ENCODE peak calls at places on chromosomes 5 and 9, in ten cellular contexts. C is NCI-H460; S is cardiac muscle cell; B is caudate nucleus; Z is heart right ventricle; Y is stomach; U is stimulated activated CD4-positive, alpha-beta T cell treated with anti-CD3 and anti-CD28 coated beads, TNF-alpha, amount 100 ng/mL, for 24 hours; K is astrocyte of the spinal cord; N is NAMALWA; X is H4. R is an unnamed sample.

GRCh38 chr5:17217421-17218352 is at the start of gene BASP1:
- DNase-seq in C (peak; percentile 85), S (peak; percentile 91), B (peak; percentile 28), Z (peak; percentile 79), Y (peak; percentile 70), U (no peak), K (peak; percentile 87), N (peak; percentile 33), X (peak; percentile 82), R (no peak)

GRCh38 chr9:110192531-110193326 is 15.2 kb downstream of the C9orf152 start:
- DNase-seq in C (no peak), S (peak; percentile 88), B (no peak), Z (no peak), Y (no peak), U (no peak), K (peak; percentile 73), N (no peak), X (peak; percentile 43), R (no peak)

GRCh38 chr9:77954619-77955018 is 77.0 kb downstream of the GNAQ start:
- DNase-seq in C (no peak), S (no peak), B (no peak), Z (no peak), Y (no peak), U (no peak), K (no peak), N (no peak), X (peak; percentile 35), R (no peak)

GRCh38 chr5:140319833-140320232 is 16.9 kb upstream of the PFDN1 start:
- DNase-seq in C (no peak), S (no peak), B (no peak), Z (no peak), Y (no peak), U (no peak), K (no peak), N (no peak), X (no peak), R (no peak)

GRCh38 chr9:20252778-20253177 is 369.5 kb downstream of the MLLT3 start:
- DNase-seq in C (no peak), S (no peak), B (no peak), Z (no peak), Y (no peak), U (no peak), K (no peak), N (no peak), X (no peak), R (no peak)

GRCh38 chr5:158658439-158659230 is 441.1 kb downstream of the EBF1 start:
- DNase-seq in C (no peak), S (no peak), B (no peak), Z (no peak), Y (no peak), U (no peak), K (peak; percentile 54), N (no peak), X (no peak), R (no peak)

GRCh38 chr5:96344678-96345612 is 88.1 kb downstream of the PCSK1 start:
- DNase-seq in C (peak; percentile 83), S (peak; percentile 90), B (no peak), Z (no peak), Y (peak; percentile 73), U (no peak), K (peak; percentile 81), N (peak; percentile 64), X (peak; percentile 81), R (no peak)

GRCh38 chr5:1637639-1638481 is 114.1 kb upstream of the LPCAT1 start:
- DNase-seq in C (no peak), S (no peak), B (no peak), Z (no peak), Y (no peak), U (no peak), K (no peak), N (no peak), X (no peak), R (no peak)

GRCh38 chr9:12684923-12685468 is 8.2 kb upstream of the TYRP1 start:
- DNase-seq in C (no peak), S (peak; percentile 42), B (no peak), Z (no peak), Y (no peak), U (no peak), K (no peak), N (no peak), X (no peak), R (no peak)

GRCh38 chr5:108339220-108339619 is 42.7 kb downstream of the FBXL17 start:
- DNase-seq in C (no peak), S (peak; percentile 14), B (no peak), Z (no peak), Y (no peak), U (no peak), K (no peak), N (no peak), X (no peak), R (no peak)

GRCh38 chr9:6186691-6187090 is 28.9 kb upstream of the IL33 start:
- DNase-seq in C (no peak), S (no peak), B (no peak), Z (no peak), Y (no peak), U (no peak), K (no peak), N (no peak), X (no peak), R (no peak)

GRCh38 chr9:71250626-71251025 is 129.2 kb upstream of the TRPM3 start:
- DNase-seq in C (no peak), S (no peak), B (no peak), Z (no peak), Y (no peak), U (no peak), K (no peak), N (no peak), X (no peak), R (no peak)

GRCh38 chr5:27472000-27472763 is 433.8 kb upstream of the CDH9 start:
- DNase-seq in C (peak; percentile 77), S (peak; percentile 2), B (no peak), Z (no peak), Y (no peak), U (no peak), K (peak; percentile 2), N (peak; percentile 67), X (peak; percentile 91), R (no peak)

GRCh38 chr9:4661165-4662095 is 664 bp upstream of the PLPP6 start:
- DNase-seq in C (no peak), S (peak; percentile 83), B (no peak), Z (no peak), Y (no peak), U (no peak), K (no peak), N (no peak), X (no peak), R (no peak)

GRCh38 chr5:81014348-81014747 is 54.2 kb downstream of the RASGRF2 start:
- DNase-seq in C (no peak), S (no peak), B (no peak), Z (no peak), Y (no peak), U (no peak), K (peak; percentile 18), N (no peak), X (no peak), R (no peak)

GRCh38 chr9:95411211-95411892 is 93.8 kb upstream of the FANCC start:
- DNase-seq in C (no peak), S (no peak), B (no peak), Z (no peak), Y (no peak), U (no peak), K (no peak), N (no peak), X (no peak), R (no peak)

GRCh38 chr9:6459718-6460117 is 46.7 kb downstream of the UHRF2 start:
- DNase-seq in C (no peak), S (no peak), B (no peak), Z (no peak), Y (no peak), U (no peak), K (no peak), N (no peak), X (no peak), R (no peak)

GRCh38 chr9:96871176-96871575 is 16.9 kb upstream of the ZNF782 start:
- DNase-seq in C (no peak), S (no peak), B (no peak), Z (no peak), Y (no peak), U (no peak), K (no peak), N (no peak), X (no peak), R (no peak)

GRCh38 chr5:145960848-145961600 is 24.6 kb downstream of the SH3RF2 start:
- DNase-seq in C (no peak), S (no peak), B (no peak), Z (no peak), Y (no peak), U (no peak), K (no peak), N (no peak), X (no peak), R (no peak)

GRCh38 chr5:57776035-57776434 is 293.4 kb upstream of the ACTBL2 start:
- DNase-seq in C (no peak), S (no peak), B (no peak), Z (no peak), Y (no peak), U (no peak), K (no peak), N (no peak), X (no peak), R (no peak)

GRCh38 chr5:42064821-42065220 is 139.7 kb downstream of the FBXO4 start:
- DNase-seq in C (no peak), S (no peak), B (no peak), Z (no peak), Y (no peak), U (no peak), K (no peak), N (no peak), X (no peak), R (no peak)

GRCh38 chr5:180179399-180180197 is 29.4 kb downstream of the RASGEF1C start:
- DNase-seq in C (no peak), S (no peak), B (no peak), Z (no peak), Y (no peak), U (no peak), K (no peak), N (no peak), X (no peak), R (no peak)

GRCh38 chr5:147930759-147931158 is 24.4 kb upstream of the C5orf46 start:
- DNase-seq in C (no peak), S (no peak), B (no peak), Z (no peak), Y (no peak), U (no peak), K (no peak), N (no peak), X (no peak), R (no peak)

GRCh38 chr5:53167836-53168235 is 58.3 kb upstream of the MOCS2 start:
- DNase-seq in C (no peak), S (peak; percentile 86), B (no peak), Z (peak; percentile 15), Y (peak; percentile 26), U (no peak), K (peak; percentile 48), N (no peak), X (peak; percentile 33), R (no peak)

R was measured in HuH-7.5.